ENCODE peak calls at places on chromosomes 2 and 18, in five cellular contexts. One of them, this sample, is unnamed.

GRCh38 chr18:28504100-28504499 is 327.2 kb upstream of the CDH2 start:
- DNase-seq in AG04450: no peak
- DNase-seq in choroid plexus epithelial cell: no peak
- DNase-seq in pancreas: no peak
- DNase-seq in A549: no peak
- DNase-seq in this sample: no peak

GRCh38 chr2:240369725-240370585 is 65.5 kb upstream of the GPC1 start:
- DNase-seq in AG04450: peak; percentile 89
- DNase-seq in choroid plexus epithelial cell: peak; percentile 82
- DNase-seq in pancreas: peak; percentile 59
- DNase-seq in A549: peak; percentile 95
- DNase-seq in this sample: peak; percentile 70

GRCh38 chr2:37798315-37799005 is 126.6 kb upstream of the RMDN2 start:
- DNase-seq in AG04450: no peak
- DNase-seq in choroid plexus epithelial cell: no peak
- DNase-seq in pancreas: no peak
- DNase-seq in A549: no peak
- DNase-seq in this sample: no peak

GRCh38 chr2:241248289-241248688 is 59.8 kb downstream of the ANO7 start:
- DNase-seq in AG04450: no peak
- DNase-seq in choroid plexus epithelial cell: no peak
- DNase-seq in pancreas: no peak
- DNase-seq in A549: no peak
- DNase-seq in this sample: no peak

GRCh38 chr2:42569116-42569711 is 782 bp downstream of the MTA3 start:
- DNase-seq in AG04450: no peak
- DNase-seq in choroid plexus epithelial cell: peak; percentile 47
- DNase-seq in pancreas: peak; percentile 12
- DNase-seq in A549: peak; percentile 29
- DNase-seq in this sample: no peak

GRCh38 chr2:1472350-1472749 is 59.1 kb downstream of the TPO start:
- DNase-seq in AG04450: no peak
- DNase-seq in choroid plexus epithelial cell: no peak
- DNase-seq in pancreas: no peak
- DNase-seq in A549: no peak
- DNase-seq in this sample: no peak

GRCh38 chr18:9410515-9410914 is 64.8 kb upstream of the RALBP1 start:
- DNase-seq in AG04450: no peak
- DNase-seq in choroid plexus epithelial cell: no peak
- DNase-seq in pancreas: no peak
- DNase-seq in A549: no peak
- DNase-seq in this sample: no peak

GRCh38 chr2:151049746-151050145 is 211.9 kb downstream of the RBM43 start:
- DNase-seq in AG04450: no peak
- DNase-seq in choroid plexus epithelial cell: peak; percentile 86
- DNase-seq in pancreas: no peak
- DNase-seq in A549: peak; percentile 5
- DNase-seq in this sample: peak; percentile 49

GRCh38 chr2:230879271-230879882 is 14.6 kb downstream of the ITM2C start:
- DNase-seq in AG04450: no peak
- DNase-seq in choroid plexus epithelial cell: no peak
- DNase-seq in pancreas: no peak
- DNase-seq in A549: no peak
- DNase-seq in this sample: no peak

GRCh38 chr2:129006135-129006885 is 687.6 kb upstream of the HS6ST1 start:
- DNase-seq in AG04450: no peak
- DNase-seq in choroid plexus epithelial cell: no peak
- DNase-seq in pancreas: no peak
- DNase-seq in A549: no peak
- DNase-seq in this sample: no peak

GRCh38 chr2:102335871-102336366 is 19.7 kb upstream of the IL18R1 start:
- DNase-seq in AG04450: no peak
- DNase-seq in choroid plexus epithelial cell: peak; percentile 58
- DNase-seq in pancreas: no peak
- DNase-seq in A549: no peak
- DNase-seq in this sample: no peak

GRCh38 chr2:231541605-231542509 is 11.6 kb upstream of the NMUR1 start:
- DNase-seq in AG04450: no peak
- DNase-seq in choroid plexus epithelial cell: peak; percentile 41
- DNase-seq in pancreas: no peak
- DNase-seq in A549: peak; percentile 40
- DNase-seq in this sample: no peak

GRCh38 chr2:150388289-150388625 is 99.2 kb downstream of the RND3 start:
- DNase-seq in AG04450: no peak
- DNase-seq in choroid plexus epithelial cell: no peak
- DNase-seq in pancreas: no peak
- DNase-seq in A549: no peak
- DNase-seq in this sample: no peak

GRCh38 chr2:140892429-140892828 is 1238.4 kb downstream of the LRP1B start:
- DNase-seq in AG04450: no peak
- DNase-seq in choroid plexus epithelial cell: peak; percentile 19
- DNase-seq in pancreas: no peak
- DNase-seq in A549: no peak
- DNase-seq in this sample: peak; percentile 47

GRCh38 chr2:100580474-100581264 is 17.9 kb downstream of the PDCL3 start:
- DNase-seq in AG04450: no peak
- DNase-seq in choroid plexus epithelial cell: no peak
- DNase-seq in pancreas: no peak
- DNase-seq in A549: no peak
- DNase-seq in this sample: no peak

GRCh38 chr18:39841133-39842041 is 2113.6 kb upstream of the PIK3C3 start:
- DNase-seq in AG04450: peak; percentile 27
- DNase-seq in choroid plexus epithelial cell: peak; percentile 92
- DNase-seq in pancreas: peak; percentile 11
- DNase-seq in A549: peak; percentile 62
- DNase-seq in this sample: peak; percentile 44

GRCh38 chr2:63023444-63023843 is 27.2 kb upstream of the OTX1 start:
- DNase-seq in AG04450: no peak
- DNase-seq in choroid plexus epithelial cell: peak; percentile 72
- DNase-seq in pancreas: no peak
- DNase-seq in A549: peak; percentile 73
- DNase-seq in this sample: no peak

GRCh38 chr2:128452536-128453530 is 134.2 kb upstream of the HS6ST1 start:
- DNase-seq in AG04450: no peak
- DNase-seq in choroid plexus epithelial cell: no peak
- DNase-seq in pancreas: no peak
- DNase-seq in A549: no peak
- DNase-seq in this sample: no peak

GRCh38 chr18:1094408-1094807 is 189.7 kb downstream of the ADCYAP1 start:
- DNase-seq in AG04450: no peak
- DNase-seq in choroid plexus epithelial cell: peak; percentile 69
- DNase-seq in pancreas: no peak
- DNase-seq in A549: no peak
- DNase-seq in this sample: peak; percentile 47

GRCh38 chr18:60053747-60054304 is 154.0 kb downstream of the PMAIP1 start:
- DNase-seq in AG04450: peak; percentile 78
- DNase-seq in choroid plexus epithelial cell: peak; percentile 89
- DNase-seq in pancreas: no peak
- DNase-seq in A549: peak; percentile 94
- DNase-seq in this sample: peak; percentile 81

GRCh38 chr18:24333116-24333515 is 64.5 kb downstream of the OSBPL1A start:
- DNase-seq in AG04450: no peak
- DNase-seq in choroid plexus epithelial cell: no peak
- DNase-seq in pancreas: no peak
- DNase-seq in A549: no peak
- DNase-seq in this sample: no peak

GRCh38 chr2:204479557-204479956 is 65.7 kb upstream of the PARD3B start:
- DNase-seq in AG04450: no peak
- DNase-seq in choroid plexus epithelial cell: peak; percentile 53
- DNase-seq in pancreas: no peak
- DNase-seq in A549: peak; percentile 23
- DNase-seq in this sample: no peak

GRCh38 chr2:30798536-30798991 is 8.7 kb downstream of the CAPN13 start:
- DNase-seq in AG04450: no peak
- DNase-seq in choroid plexus epithelial cell: no peak
- DNase-seq in pancreas: no peak
- DNase-seq in A549: no peak
- DNase-seq in this sample: no peak

GRCh38 chr2:74005786-74006185 is 21.1 kb downstream of the TET3 start:
- DNase-seq in AG04450: no peak
- DNase-seq in choroid plexus epithelial cell: no peak
- DNase-seq in pancreas: no peak
- DNase-seq in A549: no peak
- DNase-seq in this sample: no peak

GRCh38 chr2:84846041-84846663 is 34.7 kb downstream of the TRABD2A start:
- DNase-seq in AG04450: no peak
- DNase-seq in choroid plexus epithelial cell: peak; percentile 72
- DNase-seq in pancreas: no peak
- DNase-seq in A549: no peak
- DNase-seq in this sample: no peak

GRCh38 chr18:39751926-39752325 is 2186.3 kb upstream of the CELF4 start:
- DNase-seq in AG04450: no peak
- DNase-seq in choroid plexus epithelial cell: peak; percentile 28
- DNase-seq in pancreas: no peak
- DNase-seq in A549: no peak
- DNase-seq in this sample: no peak

GRCh38 chr2:6866239-6866745 is 585 bp upstream of the CMPK2 start:
- DNase-seq in AG04450: no peak
- DNase-seq in choroid plexus epithelial cell: peak; percentile 72
- DNase-seq in pancreas: peak; percentile 38
- DNase-seq in A549: peak; percentile 56
- DNase-seq in this sample: no peak

GRCh38 chr2:170932166-170932565 is 3.1 kb downstream of the GORASP2 start:
- DNase-seq in AG04450: no peak
- DNase-seq in choroid plexus epithelial cell: no peak
- DNase-seq in pancreas: no peak
- DNase-seq in A549: no peak
- DNase-seq in this sample: no peak
- H3K4me3 ChIP-seq in AG04450: no peak overlapping the region
- H3K4me3 ChIP-seq in choroid plexus epithelial cell: no peak overlapping the region
- H3K4me3 ChIP-seq in pancreas: no peak overlapping the region
- H3K4me3 ChIP-seq in A549: no peak overlapping the region
- H3K4me3 ChIP-seq in this sample: no peak overlapping the region

GRCh38 chr2:25444608-25445270 is 103.0 kb upstream of the DNMT3A start:
- DNase-seq in AG04450: no peak
- DNase-seq in choroid plexus epithelial cell: no peak
- DNase-seq in pancreas: no peak
- DNase-seq in A549: no peak
- DNase-seq in this sample: no peak

GRCh38 chr2:25445464-25445863 is 103.7 kb upstream of the DNMT3A start:
- DNase-seq in AG04450: no peak
- DNase-seq in choroid plexus epithelial cell: no peak
- DNase-seq in pancreas: no peak
- DNase-seq in A549: no peak
- DNase-seq in this sample: no peak

GRCh38 chr2:25443766-25444165 is 102.0 kb upstream of the DNMT3A start:
- DNase-seq in AG04450: no peak
- DNase-seq in choroid plexus epithelial cell: no peak
- DNase-seq in pancreas: no peak
- DNase-seq in A549: no peak
- DNase-seq in this sample: no peak

GRCh38 chr2:25447018-25447417 is 105.3 kb upstream of the DNMT3A start:
- DNase-seq in AG04450: no peak
- DNase-seq in choroid plexus epithelial cell: no peak
- DNase-seq in pancreas: no peak
- DNase-seq in A549: no peak
- DNase-seq in this sample: no peak

GRCh38 chr2:25446122-25446521 is 104.4 kb upstream of the DNMT3A start:
- DNase-seq in AG04450: no peak
- DNase-seq in choroid plexus epithelial cell: no peak
- DNase-seq in pancreas: no peak
- DNase-seq in A549: no peak
- DNase-seq in this sample: no peak
- H3K4me3 ChIP-seq in AG04450: no peak overlapping the region
- H3K4me3 ChIP-seq in choroid plexus epithelial cell: no peak overlapping the region
- H3K4me3 ChIP-seq in pancreas: no peak overlapping the region
- H3K4me3 ChIP-seq in A549: no peak overlapping the region
- H3K4me3 ChIP-seq in this sample: no peak overlapping the region

GRCh38 chr2:36696533-36696932 is at the start of gene VIT:
- DNase-seq in AG04450: no peak
- DNase-seq in choroid plexus epithelial cell: peak; percentile 62
- DNase-seq in pancreas: no peak
- DNase-seq in A549: no peak
- DNase-seq in this sample: no peak
- H3K4me3 ChIP-seq in AG04450: no peak within 1 kb of the TSS
- H3K4me3 ChIP-seq in choroid plexus epithelial cell: peak within 1 kb of the TSS; percentile 38
- H3K4me3 ChIP-seq in pancreas: no peak within 1 kb of the TSS
- H3K4me3 ChIP-seq in A549: no peak within 1 kb of the TSS
- H3K4me3 ChIP-seq in this sample: no peak within 1 kb of the TSS

GRCh38 chr2:136117909-136118818 is at the start of gene CXCR4:
- DNase-seq in AG04450: no peak
- DNase-seq in choroid plexus epithelial cell: peak; percentile 19
- DNase-seq in pancreas: peak; percentile 14
- DNase-seq in A549: peak; percentile 47
- DNase-seq in this sample: no peak

GRCh38 chr2:136118819-136119716 is 1.1 kb upstream of the CXCR4 start:
- DNase-seq in AG04450: no peak
- DNase-seq in choroid plexus epithelial cell: no peak
- DNase-seq in pancreas: no peak
- DNase-seq in A549: no peak
- DNase-seq in this sample: no peak

GRCh38 chr2:136116813-136117390 is 1.0 kb downstream of the CXCR4 start:
- DNase-seq in AG04450: no peak
- DNase-seq in choroid plexus epithelial cell: no peak
- DNase-seq in pancreas: no peak
- DNase-seq in A549: peak; percentile 9
- DNase-seq in this sample: no peak

GRCh38 chr2:136116111-136116812 is 1.7 kb downstream of the CXCR4 start:
- DNase-seq in AG04450: no peak
- DNase-seq in choroid plexus epithelial cell: no peak
- DNase-seq in pancreas: no peak
- DNase-seq in A549: peak; percentile 17
- DNase-seq in this sample: no peak

DNA sequence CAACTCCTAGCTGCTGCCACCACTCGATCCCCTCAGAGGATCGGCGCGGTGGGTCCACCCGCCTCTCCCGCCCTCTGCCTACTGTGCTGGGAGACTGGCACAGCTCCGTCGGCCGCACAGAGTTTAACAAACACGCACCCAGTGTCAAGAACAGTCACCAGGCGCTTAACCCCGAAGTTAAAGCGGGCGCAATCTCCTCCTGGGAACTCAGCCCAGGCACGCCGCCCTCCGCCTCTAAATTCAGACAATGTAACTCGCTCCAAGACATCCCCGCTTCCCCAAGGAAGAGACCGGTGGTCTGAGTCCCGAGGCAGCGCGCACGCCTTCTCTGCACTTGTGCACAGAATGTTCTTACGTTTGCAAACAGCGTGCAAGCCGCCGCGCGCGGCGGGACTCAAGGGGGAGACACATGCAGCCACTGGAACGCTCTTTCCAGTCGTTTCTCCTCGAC is 533 bp downstream of the CXCR4 start:
- DNase-seq in AG04450: no peak
- DNase-seq in choroid plexus epithelial cell: peak; percentile 46
- DNase-seq in pancreas: no peak
- DNase-seq in A549: peak; percentile 52
- DNase-seq in this sample: no peak
- H3K4me3 ChIP-seq in AG04450: no peak overlapping the region
- H3K4me3 ChIP-seq in choroid plexus epithelial cell: peak overlapping the region; percentile 23
- H3K4me3 ChIP-seq in pancreas: peak overlapping the region; percentile 28
- H3K4me3 ChIP-seq in A549: peak overlapping the region; percentile 44
- H3K4me3 ChIP-seq in this sample: peak overlapping the region; percentile 37

This sample was measured in skeletal muscle cell.